ENCODE peak calls at places on chromosomes 12 and 14, in six cellular contexts. F is MM.1S, B is GM23338, J is OCI-LY7, P is hepatocyte, N is GM23248. A is an unnamed sample.

GRCh38 chr14:71482701-71483100 is 449.5 kb upstream of the RGS6 start:
- DNase-seq in F (no peak), B (no peak), J (no peak), P (no peak), N (no peak), A (no peak)

GRCh38 chr12:14605401-14605989 is 37.8 kb upstream of the PLBD1 start:
- DNase-seq in F (no peak), B (peak), J (peak), P (no peak), N (peak), A (no peak)

GRCh38 chr12:131573631-131574396 is 137.1 kb upstream of the SFSWAP start:
- DNase-seq in F (no peak), B (no peak), J (no peak), P (no peak), N (no peak), A (no peak)

GRCh38 chr12:106113042-106113441 is 25.7 kb downstream of the NUAK1 start:
- DNase-seq in F (peak), B (no peak), J (no peak), P (no peak), N (peak), A (peak)

GRCh38 chr12:83150465-83151189 is 463.9 kb downstream of the TMTC2 start:
- DNase-seq in F (no peak), B (no peak), J (no peak), P (no peak), N (no peak), A (no peak)

GRCh38 chr14:21521526-21521925 is 4.6 kb downstream of the SALL2 start:
- DNase-seq in F (no peak), B (no peak), J (no peak), P (no peak), N (peak), A (no peak)

GRCh38 chr12:49111206-49111605 is 559 bp upstream of the LMBR1L start:
- DNase-seq in F (no peak), B (no peak), J (no peak), P (no peak), N (peak), A (no peak)

GRCh38 chr14:23694085-23694975 is 58.2 kb downstream of the DHRS2 start:
- DNase-seq in F (no peak), B (peak), J (no peak), P (peak), N (peak), A (peak)

GRCh38 chr12:98182791-98183190 is 332.6 kb upstream of the TMPO start:
- DNase-seq in F (no peak), B (no peak), J (no peak), P (no peak), N (no peak), A (no peak)

GRCh38 chr12:3589745-3590144 is 98.7 kb downstream of the PRMT8 start:
- DNase-seq in F (no peak), B (no peak), J (no peak), P (no peak), N (no peak), A (no peak)

GRCh38 chr12:68899251-68899771 is 33.7 kb downstream of the CPM start:
- DNase-seq in F (no peak), B (no peak), J (no peak), P (peak), N (peak), A (peak)

GRCh38 chr12:104536841-104537240 is 80.1 kb downstream of the CHST11 start:
- DNase-seq in F (no peak), B (no peak), J (peak), P (no peak), N (peak), A (no peak)

GRCh38 chr14:39005044-39005736 is 97.8 kb downstream of the SEC23A start:
- DNase-seq in F (no peak), B (no peak), J (no peak), P (peak), N (no peak), A (no peak)

GRCh38 chr12:92859650-92860386 is 69.3 kb downstream of the EEA1 start:
- DNase-seq in F (no peak), B (no peak), J (no peak), P (no peak), N (no peak), A (no peak)

GRCh38 chr14:34213332-34213731 is 248.7 kb downstream of the SPTSSA start:
- DNase-seq in F (no peak), B (no peak), J (no peak), P (no peak), N (no peak), A (no peak)

GRCh38 chr14:70644016-70644415 is 2.3 kb downstream of the TTC9 start:
- DNase-seq in F (no peak), B (no peak), J (no peak), P (no peak), N (no peak), A (no peak)

GRCh38 chr12:66678640-66679268 is at the start of gene GRIP1:
- DNase-seq in F (no peak), B (peak), J (no peak), P (no peak), N (no peak), A (no peak)

DNA sequence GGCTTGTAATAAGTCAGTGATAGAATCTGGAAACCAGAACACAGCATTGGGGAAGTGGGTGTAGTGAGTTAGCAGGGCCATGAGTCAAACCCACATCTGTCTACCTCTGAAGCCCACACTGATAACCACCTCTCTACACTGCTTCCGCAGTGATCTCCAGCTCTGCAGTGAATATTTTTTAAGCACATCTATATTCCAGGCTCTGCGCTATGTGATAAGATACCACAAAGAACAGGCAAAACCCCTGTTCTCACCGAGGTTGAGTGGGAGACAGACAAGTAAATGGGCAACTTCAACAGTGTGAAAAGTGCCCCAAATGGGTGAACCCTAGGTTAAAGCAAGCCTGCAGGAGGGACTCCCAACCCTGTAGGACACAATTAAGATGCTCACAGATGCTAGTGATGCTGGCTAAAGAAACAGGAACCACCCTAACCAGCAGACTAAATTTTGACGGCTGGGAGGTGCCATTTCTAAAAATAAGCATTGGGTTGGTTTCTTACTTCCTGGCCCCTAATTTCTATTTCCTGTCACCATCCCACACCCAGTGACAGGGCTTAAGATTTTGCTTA is 375.0 kb downstream of the DPF3 start:
- DNase-seq in F (peak), B (no peak), J (peak), P (no peak), N (no peak), A (no peak)
- TF ChIP-seq EZH2phosphoT487 in F (no peak), B (no peak), J (no peak), P (no peak), N (no peak), A (no peak)

DNA sequence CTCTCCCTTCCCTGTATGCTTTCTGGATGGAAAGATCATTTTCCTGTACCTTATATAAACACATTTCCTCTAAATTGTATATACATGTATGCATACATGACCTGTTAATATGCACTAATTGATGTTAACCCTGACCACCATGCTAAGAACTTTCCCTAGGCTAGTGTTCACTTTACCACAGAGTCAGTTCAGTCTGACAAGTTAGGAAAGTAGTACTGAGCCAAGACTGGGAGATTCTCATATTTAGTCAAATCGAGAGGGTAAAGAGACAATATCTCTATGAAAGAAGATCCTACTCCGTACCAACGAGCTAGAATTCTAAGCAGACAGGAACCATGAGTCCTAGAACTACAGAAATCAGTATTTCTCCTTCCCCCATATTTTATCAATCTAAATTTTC is 36.8 kb downstream of the ATF7 start:
- DNase-seq in F (no peak), B (no peak), J (no peak), P (no peak), N (no peak), A (no peak)
- H3K4me3 ChIP-seq in F (no peak), B (no peak), J (no peak), P (no peak), N (no peak), A (no peak)

DNA sequence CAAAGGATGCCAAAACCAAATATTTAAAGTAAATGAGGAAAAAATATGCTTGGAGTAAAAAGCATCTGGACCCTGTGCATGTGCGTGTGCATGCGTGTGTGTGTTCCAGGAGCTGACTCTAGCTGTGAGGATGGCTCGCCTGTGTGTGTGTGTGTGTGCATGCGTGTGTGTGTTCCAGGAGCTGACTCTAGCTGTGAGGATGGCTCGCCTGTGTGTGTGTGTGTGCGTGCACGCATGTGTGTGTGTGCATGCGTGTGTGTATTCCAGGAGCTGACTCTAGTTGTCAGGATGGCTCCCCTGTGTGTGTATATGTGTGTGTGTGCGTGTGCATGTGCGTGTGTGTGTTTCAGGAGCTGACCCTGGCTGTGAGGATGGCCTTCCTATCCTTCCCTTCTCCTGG is 357.7 kb downstream of the CACNA1C start:
- DNase-seq in F (no peak), B (no peak), J (no peak), P (no peak), N (no peak), A (no peak)
- TF ChIP-seq EZH2phosphoT487 in F (no peak), B (no peak), J (no peak), P (no peak), N (no peak), A (no peak)

GRCh38 chr12:109707470-109707821 is 6.2 kb upstream of the FAM222A start:
- DNase-seq in F (no peak), B (no peak), J (no peak), P (no peak), N (no peak), A (no peak)
- H3K4me3 ChIP-seq in F (no peak), B (no peak), J (no peak), P (no peak), N (no peak), A (no peak)

GRCh38 chr12:32894566-32894965 is 2.0 kb downstream of the PKP2 start:
- DNase-seq in F (peak), B (no peak), J (no peak), P (no peak), N (no peak), A (no peak)

GRCh38 chr12:32893008-32893407 is 3.6 kb downstream of the PKP2 start:
- DNase-seq in F (no peak), B (peak), J (no peak), P (no peak), N (no peak), A (no peak)

GRCh38 chr12:32891956-32892355 is 4.6 kb downstream of the PKP2 start:
- DNase-seq in F (no peak), B (peak), J (no peak), P (peak), N (peak), A (no peak)

GRCh38 chr12:32891526-32891925 is 5.1 kb downstream of the PKP2 start:
- DNase-seq in F (no peak), B (no peak), J (no peak), P (no peak), N (no peak), A (no peak)

GRCh38 chr12:32893458-32893857 is 3.1 kb downstream of the PKP2 start:
- DNase-seq in F (no peak), B (peak), J (no peak), P (peak), N (no peak), A (no peak)
- TF ChIP-seq EZH2phosphoT487 in F (no peak), B (no peak), J (no peak), P (peak), N (no peak), A (no peak)

GRCh38 chr14:64703393-64704144 is 655 bp upstream of the PLEKHG3 start:
- DNase-seq in F (no peak), B (peak), J (no peak), P (no peak), N (peak), A (no peak)
- H3K4me3 ChIP-seq in F (no peak), B (peak), J (no peak), P (no peak), N (peak), A (peak)